ENCODE peak calls at places on chromosomes 3 and 15, in seven cellular contexts. Y is occipital lobe, I is Karpas-422, Z is islet precursor cell, R is fibroblast of pulmonary artery, H is psoas muscle, P is ELR. X is an unnamed sample.

GRCh38 chr3:47495886-47496285 is 17.6 kb downstream of the ELP6 start:
- DNase-seq in H (no peak), Z (no peak), R (no peak), P (no peak), Y (no peak), I (no peak), X (no peak)

GRCh38 chr3:37833790-37834189 is 27.9 kb upstream of the CTDSPL start:
- DNase-seq in Y (no peak), Z (no peak), R (no peak), I (peak; percentile 59), P (peak; percentile 21), H (no peak), X (peak; percentile 67)

GRCh38 chr15:26372712-26373111 is 400.2 kb downstream of the GABRB3 start:
- DNase-seq in Y (no peak), R (no peak), I (no peak), H (no peak), Z (no peak), P (no peak), X (no peak)

GRCh38 chr3:118636841-118637240 is 397.8 kb downstream of the IGSF11 start:
- DNase-seq in I (peak; percentile 62), H (no peak), R (no peak), Z (no peak), Y (no peak), P (no peak), X (peak; percentile 52)

GRCh38 chr15:65054333-65055200 is 9.4 kb downstream of the SLC51B start:
- DNase-seq in Z (peak; percentile 90), I (peak; percentile 88), P (peak; percentile 72), Y (peak; percentile 42), R (peak; percentile 78), H (peak; percentile 74), X (peak; percentile 94)

GRCh38 chr3:161555367-161555766 is 58.8 kb downstream of the OTOL1 start:
- DNase-seq in Z (no peak), Y (no peak), R (no peak), P (no peak), H (no peak), I (no peak), X (no peak)

GRCh38 chr3:127217594-127218456 is 24.9 kb downstream of the PRR23E start:
- DNase-seq in H (no peak), Y (no peak), I (no peak), R (no peak), P (peak; percentile 10), Z (no peak), X (no peak)

GRCh38 chr3:156291269-156292123 is 171.1 kb downstream of the KCNAB1 start:
- DNase-seq in P (peak; percentile 40), Z (peak; percentile 59), Y (peak; percentile 53), I (no peak), R (no peak), H (peak; percentile 25), X (peak; percentile 77)

GRCh38 chr3:74897006-74897405 is 282.5 kb upstream of the CNTN3 start:
- DNase-seq in Y (no peak), P (peak; percentile 2), Z (no peak), H (no peak), I (no peak), R (no peak), X (no peak)

X was measured in endodermal cell.